ENCODE peak calls at places on chromosomes 11 and 22, in five cellular contexts. O is left ventricle myocardium inferior, X is OCI-LY7, I is GM10248, P is fibroblast of the aortic adventitia. R is an unnamed sample.

GRCh38 chr22:33821290-33821689 is 99.0 kb downstream of the LARGE1 start:
- DNase-seq in O (no peak), X (no peak), I (no peak), P (no peak), R (no peak)

GRCh38 chr11:84333196-84333595 is 1047.0 kb upstream of the CCDC90B start:
- DNase-seq in O (no peak), X (no peak), I (no peak), P (peak), R (no peak)

GRCh38 chr22:32949719-32950118 is 108.5 kb downstream of the SYN3 start:
- DNase-seq in O (no peak), X (no peak), I (no peak), P (peak), R (no peak)

GRCh38 chr11:64451856-64452255 is 92.9 kb downstream of the RPS6KA4 start:
- DNase-seq in O (no peak), X (no peak), I (no peak), P (no peak), R (no peak)

GRCh38 chr11:76236092-76237026 is 30.1 kb upstream of the WNT11 start:
- DNase-seq in O (peak), X (no peak), I (peak), P (peak), R (peak)

GRCh38 chr11:32088117-32088941 is 2.5 kb upstream of the RCN1 start:
- DNase-seq in O (peak), X (no peak), I (no peak), P (peak), R (no peak)

GRCh38 chr11:129593098-129593497 is 217.4 kb downstream of the BARX2 start:
- DNase-seq in O (no peak), X (no peak), I (no peak), P (no peak), R (no peak)

GRCh38 chr22:28795071-28795693 is 5.2 kb downstream of the XBP1 start:
- DNase-seq in O (no peak), X (no peak), I (no peak), P (no peak), R (no peak)

GRCh38 chr11:76160856-76161255 is 45.4 kb downstream of the WNT11 start:
- DNase-seq in O (no peak), X (no peak), I (no peak), P (no peak), R (no peak)

GRCh38 chr11:68012843-68013610 is 2.9 kb downstream of the ALDH3B1 start:
- DNase-seq in O (no peak), X (no peak), I (no peak), P (peak), R (no peak)

GRCh38 chr22:22154068-22154467 is 90.5 kb upstream of the VPREB1 start:
- DNase-seq in O (no peak), X (no peak), I (no peak), P (no peak), R (no peak)

GRCh38 chr11:47171856-47172255 is 4.8 kb downstream of the ARFGAP2 start:
- DNase-seq in O (no peak), X (no peak), I (no peak), P (no peak), R (no peak)

GRCh38 chr11:12175694-12176241 is 65.4 kb downstream of the MICAL2 start:
- DNase-seq in O (no peak), X (no peak), I (no peak), P (peak), R (no peak)

GRCh38 chr11:94424011-94424410 is 22.8 kb upstream of the GPR83 start:
- DNase-seq in O (no peak), X (no peak), I (no peak), P (peak), R (no peak)

GRCh38 chr22:43126506-43127165 is 16.1 kb downstream of the BIK start:
- DNase-seq in O (no peak), X (no peak), I (peak), P (peak), R (peak)

GRCh38 chr22:43867839-43868652 is 5.7 kb upstream of the SULT4A1 start:
- DNase-seq in O (peak), X (peak), I (no peak), P (peak), R (no peak)

GRCh38 chr22:50621948-50622722 is 5.8 kb downstream of the ARSA start:
- DNase-seq in O (no peak), X (peak), I (peak), P (no peak), R (peak)

GRCh38 chr11:8328848-8329330 is 65.2 kb upstream of the LMO1 start:
- DNase-seq in O (peak), X (peak), I (peak), P (peak), R (peak)

GRCh38 chr11:77473001-77473800 is 693 bp downstream of the PAK1 start:
- DNase-seq in O (peak), X (no peak), I (peak), P (no peak), R (peak)

GRCh38 chr11:105073486-105074200 is 28.5 kb upstream of the CARD16 start:
- DNase-seq in O (no peak), X (no peak), I (no peak), P (no peak), R (no peak)

GRCh38 chr22:28417426-28417825 is 262.2 kb downstream of the TTC28 start:
- DNase-seq in O (no peak), X (no peak), I (no peak), P (no peak), R (no peak)

GRCh38 chr11:44066732-44067131 is 662 bp downstream of the ACCS start:
- DNase-seq in O (no peak), X (no peak), I (no peak), P (peak), R (peak)

GRCh38 chr11:44068180-44068579 is 2.1 kb downstream of the ACCS start:
- DNase-seq in O (no peak), X (no peak), I (no peak), P (no peak), R (no peak)

GRCh38 chr11:44067266-44067665 is 1.2 kb downstream of the ACCS start:
- DNase-seq in O (no peak), X (no peak), I (no peak), P (no peak), R (no peak)

GRCh38 chr11:44065161-44065571 is 904 bp upstream of the ACCS start:
- DNase-seq in O (no peak), X (no peak), I (no peak), P (no peak), R (no peak)

GRCh38 chr11:44065851-44066731 is at the start of gene ACCS:
- DNase-seq in O (peak), X (no peak), I (peak), P (peak), R (peak)
- TF ChIP-seq CTCF in O (peak), X (no peak), I (peak), P (peak), R (peak)

DNA sequence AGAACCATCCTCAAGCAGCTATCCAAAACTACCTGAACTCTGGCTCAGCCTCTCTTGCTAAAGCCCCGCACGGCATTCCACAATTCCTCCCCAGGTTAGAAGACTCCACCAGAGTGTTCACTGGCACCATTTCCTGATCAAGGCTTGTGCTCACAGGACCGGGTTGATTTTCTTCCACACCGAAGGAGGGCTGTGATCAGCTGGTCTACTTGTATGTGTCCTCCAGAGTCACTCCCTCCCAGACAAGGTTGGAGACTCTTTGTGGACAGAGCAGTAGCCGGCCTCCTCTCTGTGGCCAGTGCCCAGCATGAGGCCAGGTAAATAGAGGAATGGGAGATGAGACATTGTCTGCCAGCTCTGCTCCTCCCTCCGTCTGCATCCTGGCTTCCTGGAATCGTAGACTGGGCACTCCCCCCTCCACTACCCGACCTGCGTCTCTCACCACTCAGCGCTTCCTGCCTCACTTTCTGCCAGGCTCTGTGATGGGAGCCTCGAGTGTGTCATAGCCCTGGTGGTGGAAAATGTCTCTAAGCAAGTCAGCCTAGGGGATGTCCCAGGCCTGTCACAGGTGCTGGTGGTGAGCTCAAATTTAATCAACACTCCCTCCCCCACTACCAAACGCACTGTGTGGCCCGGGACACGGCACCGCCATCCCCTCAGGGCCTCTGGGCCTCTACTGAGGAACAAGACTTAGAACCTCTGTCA is 12.5 kb upstream of the TMPRSS6 start:
- DNase-seq in O (no peak), X (peak), I (peak), P (peak), R (peak)
- TF ChIP-seq CTCF in O (no peak), X (no peak), I (no peak), P (no peak), R (no peak)

GRCh38 chr11:40746282-40746681 is 713.2 kb downstream of the LRRC4C start:
- DNase-seq in O (no peak), X (no peak), I (no peak), P (no peak), R (no peak)
- TF ChIP-seq CTCF in O (no peak), X (no peak), I (no peak), P (no peak), R (no peak)

DNA sequence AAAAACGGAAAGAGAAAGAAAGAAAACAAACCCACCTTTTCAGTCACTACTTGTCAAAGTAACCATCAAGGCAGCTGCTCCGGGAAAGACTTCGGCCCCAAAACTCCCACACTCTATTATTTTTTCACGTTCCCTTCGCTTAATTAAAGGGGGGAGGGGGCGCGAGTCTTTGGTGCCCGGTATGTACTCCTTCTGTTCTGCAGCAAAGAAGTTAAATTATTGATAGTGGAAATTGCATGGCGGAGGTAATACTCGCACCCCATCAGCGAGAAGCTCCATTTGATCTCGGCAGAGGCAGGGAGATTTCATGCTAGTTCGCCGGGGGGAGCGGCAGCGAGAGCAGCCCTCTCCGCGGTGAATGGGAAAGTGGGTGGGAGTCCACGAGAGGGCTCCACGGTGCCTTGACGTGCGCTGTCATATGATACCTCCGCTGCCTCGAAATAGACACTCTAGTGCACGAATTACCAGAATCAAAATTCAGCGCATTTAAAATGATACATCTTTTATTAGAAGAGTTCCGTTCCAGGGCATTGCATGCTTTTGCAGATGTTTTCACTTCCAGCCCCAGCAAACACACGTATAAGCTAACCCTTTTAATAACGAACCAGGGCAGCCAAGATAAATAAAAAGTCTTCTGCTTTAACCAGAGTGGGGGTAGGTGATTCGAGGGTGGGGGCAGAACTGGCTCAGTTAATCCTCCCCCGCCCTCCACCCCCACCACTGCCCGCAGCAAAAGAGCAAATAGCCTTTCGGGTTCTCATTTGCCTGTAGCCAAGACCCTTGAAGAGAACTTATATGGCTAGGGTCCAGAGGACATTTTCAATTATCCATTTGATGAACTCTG is 1.2 kb upstream of the BDNF start:
- DNase-seq in O (peak), X (no peak), I (peak), P (peak), R (no peak)
- TF ChIP-seq CTCF in O (peak), X (no peak), I (peak), P (peak), R (no peak)

GRCh38 chr11:133929401-133930052 is 27.2 kb downstream of the IGSF9B start:
- DNase-seq in O (no peak), X (no peak), I (no peak), P (no peak), R (no peak)

GRCh38 chr11:133930053-133930766 is 26.6 kb downstream of the IGSF9B start:
- DNase-seq in O (no peak), X (no peak), I (no peak), P (no peak), R (no peak)

GRCh38 chr11:133931449-133932060 is 25.2 kb downstream of the IGSF9B start:
- DNase-seq in O (no peak), X (no peak), I (no peak), P (no peak), R (no peak)

GRCh38 chr11:133928628-133929059 is 28.1 kb downstream of the IGSF9B start:
- DNase-seq in O (no peak), X (no peak), I (no peak), P (peak), R (no peak)

DNA sequence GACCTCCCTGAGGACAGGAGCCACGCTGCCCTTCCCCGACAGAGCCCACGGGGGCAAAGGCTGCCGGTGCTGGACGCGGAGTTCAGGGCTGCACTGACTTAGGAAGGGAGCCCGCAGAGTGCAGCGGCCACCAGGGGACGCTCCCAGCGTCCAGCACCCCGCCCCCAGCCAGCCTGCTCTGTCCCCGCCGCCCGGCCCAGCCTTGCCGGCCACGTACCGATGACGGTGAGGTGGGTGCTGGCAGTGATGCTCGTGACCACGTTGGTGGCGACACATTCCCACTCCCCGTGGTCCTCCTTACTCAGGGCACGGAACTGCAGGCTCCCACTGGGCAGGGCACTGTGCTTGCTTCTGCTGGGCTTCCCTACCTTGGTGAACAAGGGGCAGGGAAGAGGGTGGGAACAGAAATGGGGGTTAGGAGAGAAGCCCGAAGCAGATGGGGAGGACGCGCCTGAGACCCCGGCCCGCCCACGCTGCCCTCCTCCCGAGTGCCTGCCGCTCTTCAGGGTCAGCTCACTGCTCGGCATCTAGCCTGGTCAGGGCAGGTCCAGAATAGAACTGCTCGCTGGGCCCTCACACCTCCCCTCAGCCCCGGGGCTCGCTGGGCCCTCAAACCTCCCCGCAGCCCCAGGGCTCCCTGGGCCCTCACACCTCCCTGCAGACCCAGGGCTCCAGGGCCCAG is 25.9 kb downstream of the IGSF9B start:
- DNase-seq in O (no peak), X (no peak), I (no peak), P (peak), R (no peak)
- TF ChIP-seq CTCF in O (peak), X (no peak), I (peak), P (peak), R (no peak)

GRCh38 chr11:125082611-125083311 is 19.7 kb downstream of the SLC37A2 start:
- DNase-seq in O (no peak), X (no peak), I (peak), P (peak), R (no peak)
- TF ChIP-seq CTCF in O (no peak), X (no peak), I (no peak), P (no peak), R (no peak)

DNA sequence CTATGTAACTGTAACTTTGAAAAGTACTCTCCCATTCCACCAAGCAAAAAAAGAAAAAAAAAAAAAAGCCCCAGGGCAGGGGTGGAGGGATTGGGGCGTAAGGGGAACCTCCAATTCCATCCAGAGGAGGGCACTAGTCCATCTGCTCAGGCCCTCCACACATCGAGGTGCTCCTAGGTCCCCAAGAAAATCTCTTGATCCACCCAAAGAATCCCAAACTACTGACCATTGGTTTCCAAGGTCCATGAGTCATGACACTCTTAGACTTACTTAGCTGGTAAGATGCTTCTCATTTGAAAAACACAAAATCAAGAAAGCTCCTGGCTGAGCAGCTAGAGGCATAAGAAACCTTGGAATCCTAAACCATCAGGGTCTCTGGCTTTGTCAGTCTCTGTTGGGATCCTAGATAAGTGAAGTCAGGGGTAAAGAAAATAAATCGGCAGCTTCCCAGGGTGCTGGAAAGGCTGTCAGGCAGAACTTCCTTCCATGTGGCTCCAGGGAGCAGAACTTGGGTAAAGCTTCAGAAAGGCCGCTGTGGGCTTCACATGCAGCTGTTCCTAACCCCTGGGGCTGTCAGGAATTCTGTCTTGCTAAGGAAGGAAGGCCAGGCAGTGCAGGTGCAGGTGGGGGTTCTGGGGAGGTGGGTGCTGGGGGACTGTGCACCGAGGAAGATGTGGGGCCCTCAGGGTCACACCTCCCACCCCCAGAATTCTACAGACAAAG is 49.4 kb upstream of the ADA2 start:
- DNase-seq in O (no peak), X (peak), I (no peak), P (no peak), R (no peak)
- TF ChIP-seq CTCF in O (peak), X (peak), I (no peak), P (no peak), R (peak)

DNA sequence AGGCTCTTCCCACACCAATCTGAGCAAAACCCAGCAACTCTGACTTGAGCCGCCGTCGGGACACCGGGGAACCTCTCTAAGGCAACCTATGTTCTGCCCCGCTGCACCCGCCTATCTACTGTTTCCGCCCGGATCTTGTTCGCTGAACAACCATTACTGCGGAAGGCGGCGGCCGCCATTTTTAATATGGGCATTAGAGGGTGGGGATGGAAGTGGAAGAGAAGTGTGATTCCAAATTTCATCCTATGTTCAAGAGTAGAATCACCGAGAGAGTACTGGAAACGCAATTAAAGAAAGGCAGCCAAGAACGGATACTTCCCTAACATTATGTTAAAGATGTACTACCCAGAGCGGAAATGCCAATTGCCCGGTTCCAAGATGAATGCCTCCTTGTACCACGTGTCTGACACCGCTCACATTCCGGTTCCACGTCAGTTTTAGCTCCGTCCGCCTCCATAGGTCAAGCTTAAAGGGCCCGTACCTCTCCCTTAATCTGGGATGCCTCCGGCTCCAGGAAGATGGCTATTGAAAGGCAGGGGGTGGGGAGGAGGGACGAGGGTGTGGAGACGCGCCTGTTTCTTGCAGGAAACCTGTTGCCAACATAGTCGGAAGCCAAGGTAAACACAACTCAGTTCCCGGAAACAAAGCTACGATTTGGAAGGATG is at the start of gene DPAGT1:
- DNase-seq in O (peak), X (peak), I (peak), P (peak), R (peak)
- TF ChIP-seq CTCF in O (no peak), X (no peak), I (no peak), P (no peak), R (peak)

DNA sequence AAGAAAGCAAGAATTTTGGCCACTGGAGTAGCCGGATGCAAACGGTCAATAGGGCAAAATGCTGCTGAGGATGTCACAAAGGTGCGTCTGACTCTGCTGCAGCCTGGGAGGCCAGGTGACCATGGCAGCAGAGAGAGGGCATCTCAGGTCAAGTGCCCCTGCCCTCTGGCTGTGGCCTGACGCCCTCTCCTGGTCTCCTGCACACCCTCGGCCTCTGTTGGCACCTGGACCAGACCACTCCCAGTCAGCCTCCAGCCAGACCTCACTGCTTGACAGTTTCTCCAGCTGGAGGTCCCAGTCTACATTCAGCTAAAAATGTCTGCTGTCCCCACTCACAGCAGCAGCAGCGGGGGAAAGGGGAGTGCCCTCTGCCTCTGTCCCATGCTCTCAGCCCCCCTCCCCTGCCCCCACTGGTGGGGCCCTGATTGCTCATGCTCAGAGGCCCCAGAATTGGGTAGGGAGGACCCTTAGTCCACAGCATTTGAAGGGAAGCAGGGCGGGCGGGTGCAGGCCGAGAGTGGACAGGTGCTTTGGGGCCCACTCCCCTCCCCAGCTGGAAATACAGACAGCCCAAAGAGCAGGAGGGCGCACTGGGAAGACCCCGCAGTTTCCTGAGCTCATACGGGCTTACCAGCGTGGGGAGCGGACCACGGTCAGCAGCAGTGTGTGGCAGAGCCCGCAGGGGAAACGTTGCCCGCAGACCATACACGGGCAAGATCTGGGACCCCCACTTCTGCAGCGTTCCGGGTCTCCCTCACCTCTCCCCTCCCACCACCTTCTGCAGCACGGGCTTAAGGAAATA is 1.6 kb upstream of the BRSK2 start:
- DNase-seq in O (no peak), X (no peak), I (no peak), P (no peak), R (no peak)
- TF ChIP-seq CTCF in O (no peak), X (peak), I (peak), P (no peak), R (no peak)